ENCODE peak calls at places on chromosomes 16 and 17, in ten cellular contexts. R is T-cell; G is activated effector memory CD4-positive, alpha-beta T cell treated with Interleukin-2 at 50 U/mL for 16 hours; V is stimulated activated CD4-positive, alpha-beta T cell treated with anti-CD3 and anti-CD28 coated beads, TNF-alpha, amount 100 ng/mL, for 1 hour; W is GM12892; I is mammary epithelial cell; O is esophagus squamous epithelium; N is heart left ventricle; U is fibroblast of lung; C is pancreas. A is an unnamed sample.
A peak's percentile ranks its signal among the peaks of the same experiment; 100 is the strongest.

GRCh38 chr16:69477546-69477945 is 53.1 kb downstream of the CYB5B start:
- DNase-seq in C (no peak), R (no peak), I (no peak), V (no peak), W (no peak), U (peak; percentile 47), O (no peak), N (no peak), G (no peak), A (no peak)

GRCh38 chr16:64771273-64771672 is 350.6 kb downstream of the CDH11 start:
- DNase-seq in C (peak; percentile 25), O (no peak), G (no peak), I (no peak), N (no peak), R (no peak), V (no peak), W (no peak), U (no peak), A (no peak)

GRCh38 chr17:82322526-82323453 is 5.4 kb upstream of the CD7 start:
- DNase-seq in V (no peak), G (no peak), I (no peak), N (no peak), C (peak; percentile 65), W (no peak), R (no peak), O (no peak), U (no peak), A (no peak)

GRCh38 chr17:68514809-68515208 is 2.6 kb downstream of the PRKAR1A start:
- DNase-seq in I (peak; percentile 77), G (no peak), V (no peak), R (no peak), N (no peak), O (no peak), W (no peak), C (no peak), U (peak; percentile 86), A (no peak)

GRCh38 chr16:4273858-4274291 is 1.1 kb upstream of the TFAP4 start:
- DNase-seq in I (peak; percentile 66), G (peak; percentile 24), R (peak; percentile 16), N (peak; percentile 71), U (peak; percentile 47), O (no peak), W (peak; percentile 58), C (peak; percentile 83), V (peak; percentile 38), A (peak; percentile 51)

GRCh38 chr16:74596586-74596985 is 10.3 kb downstream of the GLG1 start:
- DNase-seq in C (no peak), O (no peak), U (no peak), N (no peak), I (no peak), G (no peak), V (no peak), R (no peak), W (no peak), A (no peak)

GRCh38 chr17:16991349-16992009 is 19.6 kb upstream of the TNFRSF13B start:
- DNase-seq in U (peak; percentile 59), O (peak; percentile 36), V (peak; percentile 80), I (peak; percentile 39), N (peak; percentile 78), R (peak; percentile 79), W (peak; percentile 71), G (peak; percentile 71), C (peak; percentile 94), A (peak; percentile 27)

GRCh38 chr16:5479925-5480324 is 382.3 kb upstream of the EEF2KMT start:
- DNase-seq in C (no peak), W (no peak), U (no peak), G (no peak), V (no peak), R (no peak), I (no peak), N (no peak), O (no peak), A (no peak)

GRCh38 chr17:77375526-77375916 is 234.8 kb downstream of the SEC14L1 start:
- DNase-seq in W (no peak), O (no peak), R (no peak), N (no peak), G (no peak), U (no peak), C (no peak), V (no peak), I (no peak), A (no peak)

GRCh38 chr16:2874584-2875362 is 8.2 kb upstream of the FLYWCH2 start:
- DNase-seq in N (peak; percentile 83), G (peak; percentile 50), W (peak; percentile 74), V (peak; percentile 49), O (peak; percentile 14), C (peak; percentile 91), U (peak; percentile 68), R (peak; percentile 61), I (peak; percentile 55), A (peak; percentile 12)

GRCh38 chr16:8623634-8624033 is 2.1 kb downstream of the METTL22 start:
- DNase-seq in N (no peak), W (no peak), U (peak; percentile 17), R (no peak), G (no peak), V (no peak), I (peak; percentile 46), O (no peak), C (no peak), A (no peak)

GRCh38 chr16:50697881-50698767 is 4.7 kb downstream of the NOD2 start:
- DNase-seq in O (no peak), U (peak; percentile 36), G (no peak), I (peak; percentile 86), W (no peak), V (no peak), R (no peak), C (peak; percentile 25), N (peak; percentile 52), A (no peak)